ENCODE peak calls at places on chromosomes 16 and 17, in four cellular contexts. One of them, this sample, is unnamed.

GRCh38 chr16:4461250-4462085 is 13.0 kb downstream of the NMRAL1 start:
- DNase-seq in HepG2: peak
- DNase-seq in GM12878: no peak
- DNase-seq in HCT116: no peak
- DNase-seq in this sample: peak

GRCh38 chr17:31509095-31509804 is 117.8 kb downstream of the RAB11FIP4 start:
- DNase-seq in HepG2: no peak
- DNase-seq in GM12878: no peak
- DNase-seq in HCT116: no peak
- DNase-seq in this sample: no peak

GRCh38 chr16:73956592-73957495 is 339.8 kb upstream of the PSMD7 start:
- DNase-seq in HepG2: peak
- DNase-seq in GM12878: peak
- DNase-seq in HCT116: peak
- DNase-seq in this sample: peak

GRCh38 chr16:50469121-50469743 is 79.0 kb upstream of the NKD1 start:
- DNase-seq in HepG2: no peak
- DNase-seq in GM12878: no peak
- DNase-seq in HCT116: no peak
- DNase-seq in this sample: no peak

GRCh38 chr17:81456798-81457197 is 55.8 kb downstream of the ACTG1 start:
- DNase-seq in HepG2: peak
- DNase-seq in GM12878: no peak
- DNase-seq in HCT116: no peak
- DNase-seq in this sample: no peak

GRCh38 chr17:45896803-45897693 is 2.7 kb downstream of the MAPT start:
- DNase-seq in HepG2: no peak
- DNase-seq in GM12878: no peak
- DNase-seq in HCT116: no peak
- DNase-seq in this sample: no peak

GRCh38 chr16:48903054-48903453 is 293.1 kb upstream of the N4BP1 start:
- DNase-seq in HepG2: no peak
- DNase-seq in GM12878: no peak
- DNase-seq in HCT116: no peak
- DNase-seq in this sample: no peak

GRCh38 chr17:76438906-76439305 is 14.0 kb downstream of the UBE2O start:
- DNase-seq in HepG2: peak
- DNase-seq in GM12878: no peak
- DNase-seq in HCT116: no peak
- DNase-seq in this sample: no peak

GRCh38 chr16:539901-540530 is 12.5 kb downstream of the CAPN15 start:
- DNase-seq in HepG2: no peak
- DNase-seq in GM12878: no peak
- DNase-seq in HCT116: no peak
- DNase-seq in this sample: no peak

GRCh38 chr17:35577826-35578194 is 561 bp downstream of the PEX12 start:
- DNase-seq in HepG2: no peak
- DNase-seq in GM12878: no peak
- DNase-seq in HCT116: no peak
- DNase-seq in this sample: peak

GRCh38 chr16:1630450-1631213 is 18.5 kb downstream of the CRAMP1 start:
- DNase-seq in HepG2: no peak
- DNase-seq in GM12878: no peak
- DNase-seq in HCT116: no peak
- DNase-seq in this sample: no peak

GRCh38 chr16:10923146-10923649 is 19.1 kb downstream of the DEXI start:
- DNase-seq in HepG2: peak
- DNase-seq in GM12878: no peak
- DNase-seq in HCT116: no peak
- DNase-seq in this sample: no peak

GRCh38 chr17:72616457-72616856 is 476.0 kb downstream of the SLC39A11 start:
- DNase-seq in HepG2: no peak
- DNase-seq in GM12878: no peak
- DNase-seq in HCT116: no peak
- DNase-seq in this sample: no peak

GRCh38 chr17:69609495-69610315 is 195.2 kb downstream of the MAP2K6 start:
- DNase-seq in HepG2: peak
- DNase-seq in GM12878: no peak
- DNase-seq in HCT116: peak
- DNase-seq in this sample: peak

GRCh38 chr17:75970011-75970523 is 8.9 kb downstream of the ACOX1 start:
- DNase-seq in HepG2: no peak
- DNase-seq in GM12878: no peak
- DNase-seq in HCT116: no peak
- DNase-seq in this sample: peak

GRCh38 chr17:82775033-82775823 is 23.4 kb downstream of the TBCD start:
- DNase-seq in HepG2: peak
- DNase-seq in GM12878: no peak
- DNase-seq in HCT116: peak
- DNase-seq in this sample: peak

GRCh38 chr17:1110844-1111598 is 68.8 kb downstream of the ABR start:
- DNase-seq in HepG2: peak
- DNase-seq in GM12878: no peak
- DNase-seq in HCT116: peak
- DNase-seq in this sample: no peak

GRCh38 chr17:39547713-39548478 is 59.8 kb downstream of the NEUROD2 start:
- DNase-seq in HepG2: peak
- DNase-seq in GM12878: peak
- DNase-seq in HCT116: peak
- DNase-seq in this sample: peak

GRCh38 chr17:65100316-65101140 is 36.6 kb upstream of the RGS9 start:
- DNase-seq in HepG2: peak
- DNase-seq in GM12878: peak
- DNase-seq in HCT116: peak
- DNase-seq in this sample: peak

GRCh38 chr16:54504372-54504771 is 217.8 kb upstream of the IRX3 start:
- DNase-seq in HepG2: no peak
- DNase-seq in GM12878: no peak
- DNase-seq in HCT116: no peak
- DNase-seq in this sample: no peak

GRCh38 chr17:19369107-19369778 is 6.7 kb upstream of the B9D1 start:
- DNase-seq in HepG2: peak
- DNase-seq in GM12878: no peak
- DNase-seq in HCT116: no peak
- DNase-seq in this sample: no peak

GRCh38 chr17:72122668-72123495 is 2.1 kb downstream of the SOX9 start:
- DNase-seq in HepG2: peak
- DNase-seq in GM12878: no peak
- DNase-seq in HCT116: no peak
- DNase-seq in this sample: no peak

GRCh38 chr17:20721151-20721550 is 141.6 kb downstream of the CDRT15L2 start:
- DNase-seq in HepG2: no peak
- DNase-seq in GM12878: no peak
- DNase-seq in HCT116: no peak
- DNase-seq in this sample: no peak

GRCh38 chr16:20300312-20301097 is 26.8 kb downstream of the GP2 start:
- DNase-seq in HepG2: peak
- DNase-seq in GM12878: peak
- DNase-seq in HCT116: peak
- DNase-seq in this sample: peak

GRCh38 chr17:58365185-58365979 is 13.4 kb upstream of the SUPT4H1 start:
- DNase-seq in HepG2: peak
- DNase-seq in GM12878: no peak
- DNase-seq in HCT116: no peak
- DNase-seq in this sample: no peak

GRCh38 chr16:16048904-16049582 is 99.6 kb downstream of the ABCC1 start:
- DNase-seq in HepG2: no peak
- DNase-seq in GM12878: no peak
- DNase-seq in HCT116: no peak
- DNase-seq in this sample: peak

GRCh38 chr16:88596477-88596876 is 26.3 kb downstream of the ZC3H18 start:
- DNase-seq in HepG2: no peak
- DNase-seq in GM12878: no peak
- DNase-seq in HCT116: no peak
- DNase-seq in this sample: no peak

GRCh38 chr17:61340431-61340830 is 59.2 kb upstream of the TBX2 start:
- DNase-seq in HepG2: no peak
- DNase-seq in GM12878: no peak
- DNase-seq in HCT116: no peak
- DNase-seq in this sample: no peak

GRCh38 chr17:71232801-71233559 is 887.8 kb upstream of the SOX9 start:
- DNase-seq in HepG2: no peak
- DNase-seq in GM12878: no peak
- DNase-seq in HCT116: no peak
- DNase-seq in this sample: no peak

GRCh38 chr17:50367401-50367800 is 5.6 kb downstream of the MRPL27 start:
- DNase-seq in HepG2: no peak
- DNase-seq in GM12878: no peak
- DNase-seq in HCT116: no peak
- DNase-seq in this sample: no peak

GRCh38 chr16:50585331-50585776 is 37.2 kb downstream of the NKD1 start:
- DNase-seq in HepG2: no peak
- DNase-seq in GM12878: no peak
- DNase-seq in HCT116: no peak
- DNase-seq in this sample: no peak

GRCh38 chr16:31713945-31714898 is 159.4 kb upstream of the ZNF267 start:
- DNase-seq in HepG2: no peak
- DNase-seq in GM12878: no peak
- DNase-seq in HCT116: no peak
- DNase-seq in this sample: peak

GRCh38 chr17:69437475-69437874 is 23.0 kb downstream of the MAP2K6 start:
- DNase-seq in HepG2: no peak
- DNase-seq in GM12878: no peak
- DNase-seq in HCT116: no peak
- DNase-seq in this sample: no peak

GRCh38 chr17:73976147-73976546 is 227.3 kb upstream of the RPL38 start:
- DNase-seq in HepG2: no peak
- DNase-seq in GM12878: no peak
- DNase-seq in HCT116: no peak
- DNase-seq in this sample: no peak

GRCh38 chr17:15377200-15377599 is 35.8 kb upstream of the TEKT3 start:
- DNase-seq in HepG2: no peak
- DNase-seq in GM12878: no peak
- DNase-seq in HCT116: no peak
- DNase-seq in this sample: no peak

GRCh38 chr17:74520790-74521480 is 10.3 kb downstream of the CD300LB start:
- DNase-seq in HepG2: no peak
- DNase-seq in GM12878: no peak
- DNase-seq in HCT116: no peak
- DNase-seq in this sample: no peak

GRCh38 chr16:16025214-16025968 is 76.0 kb downstream of the ABCC1 start:
- DNase-seq in HepG2: no peak
- DNase-seq in GM12878: no peak
- DNase-seq in HCT116: no peak
- DNase-seq in this sample: no peak

GRCh38 chr16:19166500-19166899 is 1.5 kb upstream of the SYT17 start:
- DNase-seq in HepG2: no peak
- DNase-seq in GM12878: no peak
- DNase-seq in HCT116: peak
- DNase-seq in this sample: no peak
- TF ChIP-seq SP1 in HepG2: no peak
- TF ChIP-seq SP1 in GM12878: no peak
- TF ChIP-seq SP1 in HCT116: no peak
- TF ChIP-seq SP1 in this sample: no peak

GRCh38 chr16:67846320-67847063 is at the start of gene NUTF2:
- DNase-seq in HepG2: peak
- DNase-seq in GM12878: peak
- DNase-seq in HCT116: peak
- DNase-seq in this sample: peak
- TF ChIP-seq REST in HepG2: no peak
- TF ChIP-seq REST in GM12878: no peak
- TF ChIP-seq REST in HCT116: no peak
- TF ChIP-seq REST in this sample: no peak

DNA sequence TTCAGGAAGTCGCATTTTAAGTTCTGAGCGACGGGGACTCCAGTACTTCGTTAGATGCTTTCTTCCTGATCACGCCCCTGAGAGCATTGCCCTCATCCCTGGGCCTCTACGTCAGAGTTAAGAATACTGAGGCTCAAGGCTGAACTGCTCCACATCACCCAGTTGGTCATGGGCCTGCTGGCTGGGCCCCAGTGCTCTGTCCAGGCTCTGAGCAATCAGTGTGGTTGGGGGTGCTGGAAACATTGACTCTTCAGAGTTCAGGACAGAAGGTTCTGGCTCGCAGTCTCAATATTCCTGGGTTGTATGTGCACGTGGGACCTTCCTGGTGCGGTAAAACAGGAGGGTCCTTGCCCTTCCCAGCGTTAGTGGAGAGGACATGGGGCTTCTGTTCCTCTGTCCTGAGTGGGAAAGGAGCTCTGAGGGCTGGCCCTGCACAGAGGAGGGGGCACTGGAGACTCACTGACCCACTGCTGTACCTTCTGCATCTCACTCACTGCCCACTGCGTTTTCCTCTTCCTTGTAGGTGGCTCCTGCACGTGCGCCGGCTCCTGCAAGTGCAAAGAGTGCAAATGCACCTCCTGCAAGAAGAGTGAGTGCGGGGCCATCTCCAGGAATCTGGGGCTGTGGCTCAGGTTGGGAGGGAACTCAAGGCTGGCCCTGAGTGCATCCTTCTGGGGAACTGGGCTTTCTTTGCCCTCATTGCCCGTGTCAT is 518 bp downstream of the MT1E start:
- DNase-seq in HepG2: no peak
- DNase-seq in GM12878: no peak
- DNase-seq in HCT116: no peak
- DNase-seq in this sample: no peak
- TF ChIP-seq SP1 in HepG2: no peak
- TF ChIP-seq SP1 in GM12878: no peak
- TF ChIP-seq SP1 in HCT116: no peak
- TF ChIP-seq SP1 in this sample: no peak

DNA sequence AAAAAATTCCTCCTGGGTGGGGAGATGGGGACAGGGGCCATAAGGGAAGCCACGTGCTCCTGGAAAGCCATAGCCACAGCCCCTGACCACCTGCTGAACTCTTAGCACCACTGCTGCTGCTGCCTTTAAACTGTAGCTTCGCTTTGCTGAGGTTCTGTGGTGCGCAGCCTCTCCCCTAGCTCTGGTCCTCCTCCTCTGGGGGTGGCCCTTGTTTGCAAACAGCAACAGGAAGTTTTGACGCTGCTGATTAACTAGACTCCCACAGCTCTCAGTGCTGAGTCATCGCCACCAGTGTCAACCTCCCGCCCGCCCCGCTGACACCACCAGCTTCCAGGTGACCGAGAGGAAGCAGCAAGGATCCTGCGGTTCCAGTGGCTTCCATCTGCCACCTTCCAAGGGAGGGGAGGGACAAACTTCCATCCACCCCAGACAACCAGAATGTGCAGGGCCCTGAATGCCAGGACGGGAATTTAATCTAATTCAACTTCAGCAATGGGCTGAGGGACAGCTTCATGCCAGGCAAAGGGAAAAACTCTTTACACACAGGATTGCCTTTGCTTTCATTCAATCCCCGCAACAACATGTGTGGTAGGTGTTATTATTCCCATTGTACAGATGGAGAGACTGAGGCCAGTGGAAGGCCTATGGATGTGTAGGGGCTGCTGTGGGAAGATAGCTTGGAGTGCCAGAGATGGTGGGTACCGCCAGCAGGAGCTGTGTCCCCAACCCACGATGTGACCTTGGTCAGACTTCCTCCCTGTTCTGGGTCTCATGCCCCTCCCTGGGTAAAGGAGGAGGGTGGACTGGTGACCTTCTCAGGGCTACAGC is 8.1 kb upstream of the KIFC3 start:
- DNase-seq in HepG2: peak
- DNase-seq in GM12878: peak
- DNase-seq in HCT116: peak
- DNase-seq in this sample: peak
- TF ChIP-seq REST in HepG2: no peak
- TF ChIP-seq REST in GM12878: no peak
- TF ChIP-seq REST in HCT116: no peak
- TF ChIP-seq REST in this sample: no peak